ENCODE peak calls at places on chromosomes 11 and 22, in ten cellular contexts. M, C, D, Q, Y, J, S, Z, V and N are unnamed samples.

GRCh38 chr22:41885116-41885515 is 29.8 kb downstream of the SHISA8 start:
- DNase-seq in M (no peak), C (no peak), D (no peak), Q (no peak), Y (no peak), J (no peak), S (no peak), Z (no peak), V (no peak), N (no peak)

GRCh38 chr22:44884968-44885805 is 124.6 kb downstream of the PHF21B start:
- DNase-seq in M (no peak), C (no peak), D (no peak), Q (no peak), Y (peak), J (no peak), S (no peak), Z (no peak), V (no peak), N (no peak)

GRCh38 chr11:65215441-65216076 is 33.8 kb downstream of the CAPN1 start:
- DNase-seq in M (no peak), C (no peak), D (no peak), Q (no peak), Y (no peak), J (no peak), S (peak), Z (no peak), V (no peak), N (no peak)

GRCh38 chr11:134074346-134074745 is 5.5 kb downstream of the JAM3 start:
- DNase-seq in M (no peak), C (no peak), D (no peak), Q (no peak), Y (no peak), J (no peak), S (no peak), Z (no peak), V (no peak), N (peak)

GRCh38 chr11:126415669-126416420 is 60.4 kb downstream of the ST3GAL4 start:
- DNase-seq in M (no peak), C (no peak), D (no peak), Q (peak), Y (peak), J (no peak), S (no peak), Z (no peak), V (no peak), N (peak)

GRCh38 chr11:40188848-40189247 is 1270.6 kb downstream of the LRRC4C start:
- DNase-seq in M (no peak), C (no peak), D (no peak), Q (peak), Y (no peak), J (no peak), S (no peak), Z (no peak), V (no peak), N (no peak)

GRCh38 chr22:35938226-35938625 is 90.4 kb downstream of the RBFOX2 start:
- DNase-seq in M (no peak), C (no peak), D (no peak), Q (no peak), Y (no peak), J (no peak), S (no peak), Z (no peak), V (no peak), N (no peak)

GRCh38 chr22:49303781-49304461 is 523.8 kb downstream of the BRD1 start:
- DNase-seq in M (no peak), C (no peak), D (no peak), Q (peak), Y (peak), J (no peak), S (no peak), Z (no peak), V (no peak), N (peak)

GRCh38 chr22:39674536-39674935 is 104.0 kb downstream of the CACNA1I start:
- DNase-seq in M (no peak), C (no peak), D (no peak), Q (no peak), Y (no peak), J (no peak), S (no peak), Z (no peak), V (no peak), N (no peak)

GRCh38 chr11:73384871-73385692 is 8.9 kb downstream of the RELT start:
- DNase-seq in M (no peak), C (no peak), D (no peak), Q (peak), Y (no peak), J (peak), S (no peak), Z (no peak), V (no peak), N (peak)

GRCh38 chr11:128860571-128861361 is 6.3 kb downstream of the KCNJ1 start:
- DNase-seq in M (no peak), C (no peak), D (no peak), Q (no peak), Y (no peak), J (no peak), S (no peak), Z (no peak), V (no peak), N (no peak)

GRCh38 chr11:1228183-1228821 is 5.4 kb downstream of the MUC5B start:
- DNase-seq in M (no peak), C (no peak), D (no peak), Q (no peak), Y (no peak), J (no peak), S (no peak), Z (no peak), V (no peak), N (no peak)

GRCh38 chr22:48376428-48376827 is 1451.2 kb downstream of the BRD1 start:
- DNase-seq in M (no peak), C (no peak), D (no peak), Q (no peak), Y (peak), J (no peak), S (no peak), Z (no peak), V (no peak), N (no peak)

GRCh38 chr22:22818861-22819855 is 68.5 kb upstream of the IGLL5 start:
- DNase-seq in M (no peak), C (no peak), D (no peak), Q (no peak), Y (no peak), J (peak), S (no peak), Z (no peak), V (peak), N (no peak)